ENCODE peak calls at places on chromosomes 6 and 20, in six cellular contexts. Z, G, P, V, I and U are unnamed samples.
A peak's percentile ranks its signal among the peaks of the same experiment; 100 is the strongest.

GRCh38 chr6:128069180-128069579 is 168.3 kb upstream of the THEMIS start:
- DNase-seq in Z (no peak), G (peak; percentile 86), P (peak; percentile 58), V (no peak), I (no peak), U (peak; percentile 14)

GRCh38 chr6:2848851-2849250 is 7.2 kb upstream of the SERPINB1 start:
- DNase-seq in Z (no peak), G (no peak), P (no peak), V (no peak), I (no peak), U (no peak)

GRCh38 chr20:64114356-64114971 is 7.1 kb upstream of the NPBWR2 start:
- DNase-seq in Z (no peak), G (no peak), P (no peak), V (no peak), I (peak; percentile 54), U (no peak)

GRCh38 chr6:453152-453551 is 61.6 kb downstream of the IRF4 start:
- DNase-seq in Z (no peak), G (no peak), P (peak; percentile 34), V (no peak), I (no peak), U (no peak)

GRCh38 chr6:85008311-85009015 is 244.1 kb upstream of the TBX18 start:
- DNase-seq in Z (no peak), G (peak; percentile 90), P (peak; percentile 64), V (no peak), I (no peak), U (peak; percentile 4)

GRCh38 chr6:160667854-160668481 is 3.9 kb upstream of the LPA start:
- DNase-seq in Z (peak; percentile 63), G (peak; percentile 1), P (no peak), V (peak; percentile 15), I (no peak), U (peak; percentile 7)

GRCh38 chr6:49327005-49327404 is 136.0 kb downstream of the MMUT start:
- DNase-seq in Z (no peak), G (peak; percentile 47), P (no peak), V (no peak), I (no peak), U (no peak)

GRCh38 chr20:60697252-60697651 is 554.8 kb upstream of the CDH4 start:
- DNase-seq in Z (no peak), G (no peak), P (no peak), V (no peak), I (no peak), U (no peak)